ENCODE peak calls at places on chromosomes 16 and 17, in seven cellular contexts. F is heart right ventricle, Z is RWPE1, E is dorsolateral prefrontal cortex, X is omental fat pad, K is left lung, Q is AG04450. I is an unnamed sample.

GRCh38 chr17:5031365-5032082 is 3.7 kb downstream of the SLC52A1 start:
- DNase-seq in K (peak), E (peak), F (peak), Z (peak), Q (peak), X (peak), I (peak)

GRCh38 chr17:15348030-15348429 is 6.6 kb upstream of the TEKT3 start:
- DNase-seq in E (no peak), Q (no peak), X (no peak), K (no peak), F (no peak), Z (no peak), I (no peak)

GRCh38 chr17:32798938-32799337 is 78.0 kb downstream of the MYO1D start:
- DNase-seq in Q (no peak), E (no peak), K (no peak), Z (no peak), X (no peak), F (no peak), I (no peak)

GRCh38 chr17:69592692-69593350 is 178.3 kb downstream of the MAP2K6 start:
- DNase-seq in Z (no peak), X (no peak), K (no peak), Q (peak), F (no peak), E (no peak), I (no peak)

GRCh38 chr16:46908540-46909372 is 24.6 kb downstream of the GPT2 start:
- DNase-seq in X (peak), Z (peak), F (no peak), Q (peak), K (no peak), E (peak), I (peak)

GRCh38 chr16:86075488-86075785 is 176.5 kb downstream of the IRF8 start:
- DNase-seq in K (no peak), F (no peak), E (no peak), X (no peak), Q (no peak), Z (no peak), I (no peak)

GRCh38 chr16:57245472-57246113 is 534 bp downstream of the ARL2BP start:
- DNase-seq in X (no peak), Z (peak), Q (no peak), E (no peak), K (no peak), F (peak), I (no peak)

GRCh38 chr17:4986403-4986802 is 1.1 kb downstream of the CAMTA2 start:
- DNase-seq in F (no peak), K (no peak), Q (no peak), X (no peak), Z (peak), E (no peak), I (no peak)

GRCh38 chr17:76716146-76716833 is 5.5 kb upstream of the MXRA7 start:
- DNase-seq in K (no peak), Q (peak), Z (no peak), E (no peak), F (no peak), X (peak), I (no peak)

GRCh38 chr16:57109500-57110105 is 17.2 kb downstream of the CPNE2 start:
- DNase-seq in F (no peak), E (no peak), K (no peak), Q (no peak), X (no peak), Z (no peak), I (no peak)

GRCh38 chr17:76540381-76541300 is 797 bp downstream of the PRCD start:
- DNase-seq in E (peak), X (peak), K (peak), Q (peak), F (peak), Z (peak), I (peak)

GRCh38 chr17:64008830-64009229 is 10.7 kb downstream of the PRR29 start:
- DNase-seq in F (no peak), K (no peak), E (no peak), Q (no peak), X (no peak), Z (no peak), I (no peak)

GRCh38 chr16:65817066-65817465 is 549.4 kb upstream of the CDH5 start:
- DNase-seq in F (no peak), Q (no peak), X (no peak), Z (no peak), K (no peak), E (no peak), I (no peak)

GRCh38 chr17:7340179-7340578 is 3.9 kb downstream of the ACAP1 start:
- DNase-seq in X (no peak), K (no peak), Z (no peak), E (no peak), Q (no peak), F (no peak), I (no peak)

GRCh38 chr17:78401246-78401645 is 22.8 kb downstream of the PGS1 start:
- DNase-seq in Z (peak), K (peak), E (no peak), X (no peak), Q (no peak), F (peak), I (no peak)

GRCh38 chr16:75225678-75226515 is 7.1 kb downstream of the CTRB1 start:
- DNase-seq in X (no peak), Z (no peak), F (no peak), Q (no peak), E (no peak), K (peak), I (no peak)

GRCh38 chr17:60390223-60390622 is 1.7 kb downstream of the USP32 start:
- DNase-seq in K (no peak), Z (peak), F (no peak), E (no peak), Q (no peak), X (no peak), I (no peak)

GRCh38 chr16:55349867-55350266 is 25.9 kb downstream of the IRX6 start:
- DNase-seq in E (no peak), Z (no peak), K (no peak), Q (no peak), F (no peak), X (no peak), I (no peak)

GRCh38 chr17:5419356-5419958 is at the start of gene NUP88:
- DNase-seq in K (peak), Q (peak), Z (peak), F (peak), E (peak), X (peak), I (peak)

GRCh38 chr16:273547-274421 is 2.0 kb downstream of the RGS11 start:
- DNase-seq in E (no peak), X (no peak), F (no peak), Q (no peak), K (no peak), Z (peak), I (peak)

GRCh38 chr17:78120971-78121800 is 7.4 kb downstream of the TMC6 start:
- DNase-seq in E (no peak), F (peak), X (no peak), K (peak), Q (no peak), Z (no peak), I (no peak)

GRCh38 chr17:44988256-44988942 is 20.3 kb upstream of the C1QL1 start:
- DNase-seq in Q (no peak), K (no peak), X (no peak), E (no peak), F (no peak), Z (no peak), I (peak)

GRCh38 chr17:58703137-58703846 is 10.9 kb downstream of the RAD51C start:
- DNase-seq in X (no peak), Z (peak), Q (no peak), E (no peak), F (no peak), K (no peak), I (peak)

GRCh38 chr17:8320990-8321389 is 10.9 kb downstream of the ARHGEF15 start:
- DNase-seq in X (no peak), E (no peak), K (no peak), Q (no peak), Z (no peak), F (no peak), I (no peak)

GRCh38 chr16:4968879-4969278 is 10.7 kb downstream of the SEC14L5 start:
- DNase-seq in Z (no peak), E (no peak), X (no peak), K (no peak), Q (no peak), F (no peak), I (no peak)

GRCh38 chr17:41956522-41956921 is 10.1 kb upstream of the CNP start:
- DNase-seq in K (no peak), F (no peak), X (no peak), E (no peak), Q (no peak), Z (no peak), I (no peak)

GRCh38 chr16:53087101-53087500 is 32.3 kb downstream of the CHD9 start:
- DNase-seq in F (no peak), K (no peak), E (no peak), Z (no peak), Q (no peak), X (no peak), I (no peak)

GRCh38 chr17:67942810-67943209 is 53.5 kb downstream of the C17orf58 start:
- DNase-seq in Q (no peak), Z (no peak), K (no peak), F (no peak), X (no peak), E (no peak), I (peak)

GRCh38 chr16:2963611-2964415 is at the start of gene KREMEN2:
- DNase-seq in K (peak), E (no peak), X (no peak), F (no peak), Q (no peak), Z (peak), I (peak)

GRCh38 chr17:18960241-18960665 is 8.3 kb downstream of the SLC5A10 start:
- DNase-seq in K (no peak), X (no peak), Z (no peak), Q (no peak), F (no peak), E (no peak), I (no peak)

GRCh38 chr16:80084614-80085013 is 456.2 kb upstream of the DYNLRB2 start:
- DNase-seq in E (peak), Q (no peak), F (peak), K (no peak), X (no peak), Z (peak), I (peak)

GRCh38 chr17:11739848-11740247 is 141.6 kb downstream of the DNAH9 start:
- DNase-seq in Z (no peak), F (no peak), E (no peak), K (no peak), Q (no peak), X (no peak), I (no peak)

GRCh38 chr17:69447726-69448125 is 33.2 kb downstream of the MAP2K6 start:
- DNase-seq in X (no peak), E (no peak), F (peak), K (no peak), Z (no peak), Q (no peak), I (no peak)

GRCh38 chr17:74403512-74404137 is 28.3 kb upstream of the GPRC5C start:
- DNase-seq in Q (no peak), Z (no peak), K (no peak), F (no peak), X (no peak), E (no peak), I (no peak)
- TF ChIP-seq CTCF in Q (no peak), Z (no peak), K (no peak), F (no peak), X (no peak), E (no peak), I (no peak)

GRCh38 chr17:13909901-13910519 is 159.3 kb upstream of the COX10 start:
- DNase-seq in F (no peak), Q (no peak), X (no peak), E (no peak), Z (no peak), K (no peak), I (no peak)
- TF ChIP-seq CTCF in F (no peak), Q (no peak), X (no peak), E (no peak), Z (no peak), K (no peak), I (no peak)

GRCh38 chr17:37506678-37507077 is 17.0 kb downstream of the DUSP14 start:
- DNase-seq in Q (no peak), Z (peak), K (no peak), E (peak), X (no peak), F (no peak), I (peak)
- TF ChIP-seq CTCF in Q (peak), Z (peak), K (peak), E (peak), X (no peak), F (no peak), I (peak)

GRCh38 chr17:81702934-81703746 is at the start of gene MRPL12:
- DNase-seq in K (peak), Q (peak), F (peak), E (peak), X (peak), Z (peak), I (peak)
- TF ChIP-seq CTCF in K (peak), Q (no peak), F (peak), E (peak), X (no peak), Z (no peak), I (no peak)

DNA sequence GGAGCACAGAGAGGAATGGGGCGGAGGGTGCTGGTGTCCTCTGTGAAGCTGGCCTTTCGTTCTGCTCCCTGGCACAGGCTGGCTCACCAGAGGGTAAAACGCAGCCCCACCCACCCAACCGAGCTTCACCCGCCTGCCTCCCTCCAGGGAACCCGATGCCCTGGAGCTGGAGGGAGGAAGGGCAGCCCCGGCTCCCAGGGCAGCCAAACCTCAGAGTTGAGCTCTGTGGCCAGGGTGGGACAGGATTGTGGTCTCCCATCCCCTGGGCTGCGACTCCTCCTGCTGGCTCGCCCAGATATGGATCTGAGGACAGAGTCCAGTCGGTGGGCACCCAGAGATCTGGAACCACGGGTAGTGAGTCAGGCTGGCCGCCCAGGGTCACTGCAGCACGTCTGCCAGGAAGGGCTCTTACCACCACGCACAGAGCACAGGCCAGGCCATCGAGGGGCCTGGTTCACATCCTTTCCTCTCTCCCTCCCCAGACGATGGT is 42.6 kb upstream of the CHMP6 start:
- DNase-seq in F (peak), Z (no peak), X (peak), E (no peak), Q (no peak), K (peak), I (no peak)
- TF ChIP-seq CTCF in F (no peak), Z (no peak), X (no peak), E (no peak), Q (no peak), K (no peak), I (no peak)

DNA sequence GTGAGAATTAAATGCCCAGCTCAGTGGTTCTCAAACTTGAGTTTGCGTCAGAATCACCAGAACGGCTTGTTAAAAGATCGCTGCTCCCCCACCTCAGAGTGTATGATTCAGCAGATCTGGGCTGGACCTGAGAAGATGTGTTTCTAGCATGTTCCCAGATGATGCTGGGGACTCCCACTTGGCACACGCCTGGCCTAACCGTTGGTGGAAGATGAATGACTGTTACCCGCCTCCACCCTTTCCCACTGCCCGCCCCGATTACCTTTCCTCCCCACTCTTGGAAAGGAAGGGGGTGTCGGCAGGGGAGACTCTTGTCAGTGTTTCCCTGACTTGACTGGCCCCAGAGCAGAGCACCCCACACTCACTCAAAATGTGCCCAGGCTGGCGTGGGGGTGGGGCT is 29.2 kb upstream of the ABCC3 start:
- DNase-seq in K (no peak), Q (no peak), F (no peak), X (no peak), Z (no peak), E (no peak), I (no peak)
- TF ChIP-seq CTCF in K (no peak), Q (no peak), F (no peak), X (no peak), Z (no peak), E (no peak), I (no peak)

GRCh38 chr16:69105501-69106361 is at the start of gene HAS3:
- DNase-seq in E (peak), Z (peak), K (peak), F (peak), Q (no peak), X (no peak), I (peak)
- TF ChIP-seq CTCF in E (peak), Z (peak), K (no peak), F (peak), Q (no peak), X (no peak), I (peak)

DNA sequence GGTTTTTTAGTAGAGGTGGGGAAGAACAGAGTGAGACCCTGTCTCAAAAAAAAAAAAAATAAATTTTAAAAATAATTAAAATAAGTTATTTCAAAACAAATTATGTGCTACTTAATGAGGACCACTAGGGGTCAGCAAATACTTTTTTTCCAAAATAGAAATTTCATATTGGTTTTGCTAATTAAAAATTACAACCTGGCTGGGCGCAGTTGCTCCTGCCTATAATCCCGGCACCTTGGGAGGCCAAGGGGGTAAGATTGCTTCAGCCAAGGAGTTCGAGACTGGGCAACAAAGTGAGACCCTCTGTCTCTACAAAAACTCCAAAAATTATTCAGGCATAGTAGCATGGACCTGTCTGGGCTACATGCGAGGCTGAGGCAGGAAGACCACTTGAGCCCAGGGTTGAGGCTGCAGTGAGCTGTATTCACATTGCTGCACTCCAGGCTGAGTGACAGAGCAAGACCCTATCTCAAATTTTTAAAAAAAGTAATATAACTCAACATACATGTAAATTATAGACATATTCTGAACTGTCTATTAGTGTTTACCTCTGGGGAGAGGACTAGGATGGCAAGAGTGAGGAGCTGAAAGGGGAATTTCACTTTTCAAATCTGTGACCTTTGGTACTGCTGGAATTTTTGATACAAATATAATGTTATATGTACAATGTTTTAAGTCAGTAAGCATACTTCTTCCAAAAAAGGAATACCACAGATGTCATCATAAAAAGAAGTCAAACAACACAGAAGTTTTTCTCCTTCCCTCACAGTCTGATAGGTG is 8.1 kb downstream of the MEIOB start:
- DNase-seq in Q (no peak), X (no peak), F (no peak), K (no peak), Z (no peak), E (no peak), I (no peak)
- TF ChIP-seq CTCF in Q (peak), X (no peak), F (peak), K (peak), Z (peak), E (peak), I (no peak)